ENCODE peak calls at places on chromosomes 13 and 19, in five cellular contexts. One of them, this sample, is unnamed.

GRCh38 chr19:41564515-41565383 is 11.2 kb upstream of the CEACAM21 start:
- DNase-seq in mucosa of descending colon: no peak
- DNase-seq in omental fat pad: no peak
- DNase-seq in fibroblast of lung: no peak
- DNase-seq in mesothelial cell of epicardium: no peak
- DNase-seq in this sample: no peak

GRCh38 chr13:109704771-109705628 is 81.4 kb downstream of the IRS2 start:
- DNase-seq in mucosa of descending colon: peak; percentile 64
- DNase-seq in omental fat pad: no peak
- DNase-seq in fibroblast of lung: peak; percentile 32
- DNase-seq in mesothelial cell of epicardium: no peak
- DNase-seq in this sample: no peak

GRCh38 chr13:95540848-95541247 is 11.7 kb upstream of the CLDN10 start:
- DNase-seq in mucosa of descending colon: no peak
- DNase-seq in omental fat pad: no peak
- DNase-seq in fibroblast of lung: no peak
- DNase-seq in mesothelial cell of epicardium: no peak
- DNase-seq in this sample: no peak

GRCh38 chr13:44402902-44403719 is 29.5 kb downstream of the SERP2 start:
- DNase-seq in mucosa of descending colon: peak; percentile 61
- DNase-seq in omental fat pad: no peak
- DNase-seq in fibroblast of lung: no peak
- DNase-seq in mesothelial cell of epicardium: no peak
- DNase-seq in this sample: no peak

GRCh38 chr19:1136201-1136600 is 32.4 kb downstream of the GPX4 start:
- DNase-seq in mucosa of descending colon: peak; percentile 84
- DNase-seq in omental fat pad: no peak
- DNase-seq in fibroblast of lung: no peak
- DNase-seq in mesothelial cell of epicardium: no peak
- DNase-seq in this sample: no peak

GRCh38 chr13:103006706-103007426 is 59.4 kb downstream of the SLC10A2 start:
- DNase-seq in mucosa of descending colon: no peak
- DNase-seq in omental fat pad: no peak
- DNase-seq in fibroblast of lung: no peak
- DNase-seq in mesothelial cell of epicardium: no peak
- DNase-seq in this sample: no peak

GRCh38 chr19:47369923-47370625 is 21.0 kb downstream of the DHX34 start:
- DNase-seq in mucosa of descending colon: no peak
- DNase-seq in omental fat pad: no peak
- DNase-seq in fibroblast of lung: peak; percentile 73
- DNase-seq in mesothelial cell of epicardium: no peak
- DNase-seq in this sample: no peak

GRCh38 chr13:76632388-76633044 is 253.7 kb downstream of the KCTD12 start:
- DNase-seq in mucosa of descending colon: no peak
- DNase-seq in omental fat pad: no peak
- DNase-seq in fibroblast of lung: no peak
- DNase-seq in mesothelial cell of epicardium: no peak
- DNase-seq in this sample: no peak

GRCh38 chr13:40539954-40540706 is 126.3 kb downstream of the FOXO1 start:
- DNase-seq in mucosa of descending colon: no peak
- DNase-seq in omental fat pad: no peak
- DNase-seq in fibroblast of lung: peak; percentile 82
- DNase-seq in mesothelial cell of epicardium: no peak
- DNase-seq in this sample: no peak

GRCh38 chr19:18856385-18857126 is 24.8 kb downstream of the UPF1 start:
- DNase-seq in mucosa of descending colon: no peak
- DNase-seq in omental fat pad: no peak
- DNase-seq in fibroblast of lung: peak; percentile 52
- DNase-seq in mesothelial cell of epicardium: no peak
- DNase-seq in this sample: no peak

DNA sequence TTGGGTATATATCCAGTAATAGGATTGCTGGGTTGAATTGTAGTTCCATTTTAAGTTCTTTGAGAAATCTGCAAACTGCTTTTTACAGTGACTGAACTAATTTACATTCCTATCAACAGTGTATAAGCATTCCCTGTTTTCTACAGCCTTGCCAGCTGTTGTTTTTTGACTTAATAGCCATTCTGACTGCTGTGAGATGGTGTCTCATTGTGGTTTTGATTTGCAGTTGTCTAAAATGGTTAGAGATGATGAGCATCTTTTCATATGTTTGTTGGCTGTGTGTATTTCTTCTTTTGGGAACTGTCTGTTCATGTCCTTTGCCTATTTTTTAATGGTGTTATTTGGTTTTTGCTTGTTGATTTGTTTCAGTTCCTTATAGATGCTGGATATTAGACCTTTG is 4.0 kb upstream of the ZNF222 start:
- DNase-seq in mucosa of descending colon: no peak
- DNase-seq in omental fat pad: no peak
- DNase-seq in fibroblast of lung: no peak
- DNase-seq in mesothelial cell of epicardium: no peak
- DNase-seq in this sample: no peak
- TF ChIP-seq CTCF in mucosa of descending colon: no peak
- TF ChIP-seq CTCF in omental fat pad: no peak
- TF ChIP-seq CTCF in fibroblast of lung: no peak
- TF ChIP-seq CTCF in mesothelial cell of epicardium: no peak
- TF ChIP-seq CTCF in this sample: no peak

GRCh38 chr19:58218899-58219298 is 9.8 kb upstream of the ZNF544 start:
- DNase-seq in mucosa of descending colon: no peak
- DNase-seq in omental fat pad: no peak
- DNase-seq in fibroblast of lung: peak; percentile 25
- DNase-seq in mesothelial cell of epicardium: no peak
- DNase-seq in this sample: no peak
- TF ChIP-seq CTCF in mucosa of descending colon: no peak
- TF ChIP-seq CTCF in omental fat pad: no peak
- TF ChIP-seq CTCF in fibroblast of lung: no peak
- TF ChIP-seq CTCF in mesothelial cell of epicardium: no peak
- TF ChIP-seq CTCF in this sample: no peak

GRCh38 chr19:48595833-48596232 is 10.7 kb upstream of the SPACA4 start:
- DNase-seq in mucosa of descending colon: no peak
- DNase-seq in omental fat pad: no peak
- DNase-seq in fibroblast of lung: no peak
- DNase-seq in mesothelial cell of epicardium: no peak
- DNase-seq in this sample: no peak

GRCh38 chr19:48587387-48587786 is 19.2 kb upstream of the SPACA4 start:
- DNase-seq in mucosa of descending colon: no peak
- DNase-seq in omental fat pad: no peak
- DNase-seq in fibroblast of lung: no peak
- DNase-seq in mesothelial cell of epicardium: no peak
- DNase-seq in this sample: no peak

GRCh38 chr19:48595171-48595570 is 11.4 kb upstream of the SPACA4 start:
- DNase-seq in mucosa of descending colon: no peak
- DNase-seq in omental fat pad: no peak
- DNase-seq in fibroblast of lung: no peak
- DNase-seq in mesothelial cell of epicardium: no peak
- DNase-seq in this sample: no peak

GRCh38 chr19:48588670-48589399 is 17.7 kb upstream of the SPACA4 start:
- DNase-seq in mucosa of descending colon: peak; percentile 94
- DNase-seq in omental fat pad: peak; percentile 85
- DNase-seq in fibroblast of lung: peak; percentile 81
- DNase-seq in mesothelial cell of epicardium: peak; percentile 98
- DNase-seq in this sample: peak; percentile 87

GRCh38 chr19:48591021-48591420 is 15.5 kb upstream of the SPACA4 start:
- DNase-seq in mucosa of descending colon: no peak
- DNase-seq in omental fat pad: no peak
- DNase-seq in fibroblast of lung: no peak
- DNase-seq in mesothelial cell of epicardium: no peak
- DNase-seq in this sample: no peak
- TF ChIP-seq CTCF in mucosa of descending colon: no peak
- TF ChIP-seq CTCF in omental fat pad: no peak
- TF ChIP-seq CTCF in fibroblast of lung: no peak
- TF ChIP-seq CTCF in mesothelial cell of epicardium: no peak
- TF ChIP-seq CTCF in this sample: no peak

GRCh38 chr19:13363954-13364353 is 142.3 kb downstream of the CACNA1A start:
- DNase-seq in mucosa of descending colon: no peak
- DNase-seq in omental fat pad: no peak
- DNase-seq in fibroblast of lung: no peak
- DNase-seq in mesothelial cell of epicardium: no peak
- DNase-seq in this sample: no peak

GRCh38 chr19:13370948-13371347 is 135.3 kb downstream of the CACNA1A start:
- DNase-seq in mucosa of descending colon: no peak
- DNase-seq in omental fat pad: no peak
- DNase-seq in fibroblast of lung: no peak
- DNase-seq in mesothelial cell of epicardium: no peak
- DNase-seq in this sample: no peak

GRCh38 chr19:13363235-13363634 is 143.0 kb downstream of the CACNA1A start:
- DNase-seq in mucosa of descending colon: no peak
- DNase-seq in omental fat pad: no peak
- DNase-seq in fibroblast of lung: no peak
- DNase-seq in mesothelial cell of epicardium: no peak
- DNase-seq in this sample: no peak

GRCh38 chr19:13366529-13367143 is 139.6 kb downstream of the CACNA1A start:
- DNase-seq in mucosa of descending colon: no peak
- DNase-seq in omental fat pad: no peak
- DNase-seq in fibroblast of lung: peak; percentile 31
- DNase-seq in mesothelial cell of epicardium: no peak
- DNase-seq in this sample: no peak
- TF ChIP-seq CTCF in mucosa of descending colon: no peak
- TF ChIP-seq CTCF in omental fat pad: no peak
- TF ChIP-seq CTCF in fibroblast of lung: peak; percentile 49
- TF ChIP-seq CTCF in mesothelial cell of epicardium: peak; percentile 47
- TF ChIP-seq CTCF in this sample: no peak

DNA sequence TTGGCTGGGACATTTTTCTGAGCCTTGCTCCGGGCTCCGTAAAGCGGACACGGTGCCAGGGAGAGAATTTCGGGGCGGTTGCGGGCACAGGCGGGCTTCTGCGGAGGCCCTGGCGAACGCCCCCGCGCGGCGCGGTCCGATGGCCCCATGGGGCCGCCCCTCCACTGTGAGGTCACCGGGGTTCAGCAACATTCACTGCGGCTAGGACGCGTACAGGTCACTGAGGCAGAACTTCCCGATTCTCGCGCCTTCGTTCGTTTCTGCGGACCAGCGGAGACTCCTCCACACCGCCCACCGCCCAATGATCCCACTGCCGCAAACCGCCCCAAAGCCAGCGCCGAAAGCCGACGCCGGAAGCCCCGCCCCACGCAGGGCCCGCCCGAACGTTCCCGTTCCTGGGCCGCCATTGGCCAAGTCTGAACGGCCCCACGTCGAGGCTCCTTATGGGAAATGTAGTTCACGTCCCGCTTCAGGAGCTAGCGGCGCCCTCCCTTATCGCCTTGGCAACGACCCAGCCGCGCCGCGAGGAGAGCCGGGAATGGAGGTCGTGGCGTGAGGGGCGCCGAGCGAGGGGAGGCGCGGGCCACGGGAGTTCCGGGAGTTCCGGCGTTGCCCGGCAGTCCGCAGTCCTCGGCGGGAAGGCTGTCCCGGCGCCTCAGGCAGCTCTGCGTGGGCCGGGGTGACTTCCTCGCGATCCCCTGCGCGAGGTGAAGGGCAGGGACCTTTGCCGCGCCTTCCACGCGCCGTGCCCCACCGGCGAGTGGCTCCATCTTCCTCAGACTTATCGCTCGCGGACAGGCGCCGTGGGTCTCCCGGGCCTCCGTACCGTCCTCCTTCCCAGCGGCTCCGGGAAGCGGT is at the start of gene ZNF584:
- DNase-seq in mucosa of descending colon: peak; percentile 95
- DNase-seq in omental fat pad: peak; percentile 65
- DNase-seq in fibroblast of lung: peak; percentile 94
- DNase-seq in mesothelial cell of epicardium: peak; percentile 95
- DNase-seq in this sample: peak; percentile 86
- TF ChIP-seq CTCF in mucosa of descending colon: no peak
- TF ChIP-seq CTCF in omental fat pad: no peak
- TF ChIP-seq CTCF in fibroblast of lung: no peak
- TF ChIP-seq CTCF in mesothelial cell of epicardium: no peak
- TF ChIP-seq CTCF in this sample: no peak

GRCh38 chr19:33767898-33768413 is 28.7 kb upstream of the KCTD15 start:
- DNase-seq in mucosa of descending colon: no peak
- DNase-seq in omental fat pad: no peak
- DNase-seq in fibroblast of lung: peak; percentile 19
- DNase-seq in mesothelial cell of epicardium: peak; percentile 89
- DNase-seq in this sample: no peak
- TF ChIP-seq CTCF in mucosa of descending colon: no peak
- TF ChIP-seq CTCF in omental fat pad: no peak
- TF ChIP-seq CTCF in fibroblast of lung: no peak
- TF ChIP-seq CTCF in mesothelial cell of epicardium: no peak
- TF ChIP-seq CTCF in this sample: no peak

DNA sequence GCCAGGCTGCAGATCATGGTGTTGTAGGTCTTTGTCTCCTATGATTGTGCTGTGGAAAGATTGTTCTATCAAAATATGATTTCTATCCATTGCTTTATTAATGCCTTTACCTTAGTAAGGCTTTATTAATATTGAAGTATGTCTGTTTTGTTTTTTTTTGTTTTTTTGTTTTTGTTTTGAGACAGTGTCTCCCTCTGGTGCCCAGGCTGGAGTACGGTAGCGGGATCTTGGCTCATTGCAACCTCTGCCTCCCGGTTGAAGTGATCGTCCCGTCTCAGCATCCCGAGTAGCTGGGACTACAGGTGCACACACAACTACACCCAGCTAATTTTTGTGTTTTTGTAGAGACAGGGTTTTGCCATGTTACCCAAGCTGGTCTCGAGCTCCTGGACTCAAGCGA is 7.7 kb downstream of the IRGC start:
- DNase-seq in mucosa of descending colon: no peak
- DNase-seq in omental fat pad: no peak
- DNase-seq in fibroblast of lung: peak; percentile 23
- DNase-seq in mesothelial cell of epicardium: no peak
- DNase-seq in this sample: no peak
- TF ChIP-seq CTCF in mucosa of descending colon: peak; percentile 7
- TF ChIP-seq CTCF in omental fat pad: no peak
- TF ChIP-seq CTCF in fibroblast of lung: peak; percentile 16
- TF ChIP-seq CTCF in mesothelial cell of epicardium: no peak
- TF ChIP-seq CTCF in this sample: no peak

GRCh38 chr19:31308781-31309180 is 40.5 kb downstream of the TSHZ3 start:
- DNase-seq in mucosa of descending colon: no peak
- DNase-seq in omental fat pad: no peak
- DNase-seq in fibroblast of lung: no peak
- DNase-seq in mesothelial cell of epicardium: no peak
- DNase-seq in this sample: no peak
- TF ChIP-seq CTCF in mucosa of descending colon: no peak
- TF ChIP-seq CTCF in omental fat pad: no peak
- TF ChIP-seq CTCF in fibroblast of lung: no peak
- TF ChIP-seq CTCF in mesothelial cell of epicardium: no peak
- TF ChIP-seq CTCF in this sample: no peak

GRCh38 chr19:3513198-3514140 is 7.4 kb downstream of the FZR1 start:
- DNase-seq in mucosa of descending colon: no peak
- DNase-seq in omental fat pad: no peak
- DNase-seq in fibroblast of lung: no peak
- DNase-seq in mesothelial cell of epicardium: no peak
- DNase-seq in this sample: no peak
- TF ChIP-seq CTCF in mucosa of descending colon: no peak
- TF ChIP-seq CTCF in omental fat pad: no peak
- TF ChIP-seq CTCF in fibroblast of lung: no peak
- TF ChIP-seq CTCF in mesothelial cell of epicardium: no peak
- TF ChIP-seq CTCF in this sample: no peak